ENCODE peak calls at places on chromosome 13, in four cellular contexts. P is adrenal gland, N is tibial artery, Y is tibial nerve. S is an unnamed sample.

GRCh38 chr13:50320297-50320862 is 305.1 kb downstream of the KCNRG start:
- DNase-seq in P (no peak), N (no peak), Y (no peak), S (no peak)

GRCh38 chr13:27600712-27601111 is 19.6 kb downstream of the LNX2 start:
- DNase-seq in P (no peak), N (no peak), Y (no peak), S (no peak)

GRCh38 chr13:52020191-52020590 is 4.3 kb upstream of the UTP14C start:
- DNase-seq in P (no peak), N (no peak), Y (no peak), S (no peak)

GRCh38 chr13:28568286-28568685 is 73.4 kb upstream of the FLT1 start:
- DNase-seq in P (peak; percentile 47), N (no peak), Y (no peak), S (no peak)

GRCh38 chr13:72255908-72256307 is 388.9 kb upstream of the DACH1 start:
- DNase-seq in P (peak; percentile 54), N (no peak), Y (no peak), S (no peak)

GRCh38 chr13:39600766-39601165 is 2.2 kb downstream of the LHFPL6 start:
- DNase-seq in P (no peak), N (peak; percentile 80), Y (peak; percentile 38), S (peak; percentile 80)

GRCh38 chr13:62625214-62625613 is 1209.6 kb upstream of the PCDH20 start:
- DNase-seq in P (no peak), N (peak; percentile 61), Y (no peak), S (no peak)

GRCh38 chr13:36143768-36144167 is 12.6 kb upstream of the DCLK1 start:
- DNase-seq in P (no peak), N (no peak), Y (no peak), S (no peak)

GRCh38 chr13:33208290-33208990 is 77.1 kb downstream of the STARD13 start:
- DNase-seq in P (no peak), N (no peak), Y (no peak), S (no peak)

GRCh38 chr13:36847541-36848045 is 28.6 kb downstream of the RFXAP start:
- DNase-seq in P (no peak), N (no peak), Y (no peak), S (no peak)

GRCh38 chr13:27138457-27139093 is 33.0 kb downstream of the USP12 start:
- DNase-seq in P (no peak), N (no peak), Y (no peak), S (no peak)

GRCh38 chr13:66673401-66673800 is 556.7 kb downstream of the PCDH9 start:
- DNase-seq in P (no peak), N (no peak), Y (no peak), S (no peak)

DNA sequence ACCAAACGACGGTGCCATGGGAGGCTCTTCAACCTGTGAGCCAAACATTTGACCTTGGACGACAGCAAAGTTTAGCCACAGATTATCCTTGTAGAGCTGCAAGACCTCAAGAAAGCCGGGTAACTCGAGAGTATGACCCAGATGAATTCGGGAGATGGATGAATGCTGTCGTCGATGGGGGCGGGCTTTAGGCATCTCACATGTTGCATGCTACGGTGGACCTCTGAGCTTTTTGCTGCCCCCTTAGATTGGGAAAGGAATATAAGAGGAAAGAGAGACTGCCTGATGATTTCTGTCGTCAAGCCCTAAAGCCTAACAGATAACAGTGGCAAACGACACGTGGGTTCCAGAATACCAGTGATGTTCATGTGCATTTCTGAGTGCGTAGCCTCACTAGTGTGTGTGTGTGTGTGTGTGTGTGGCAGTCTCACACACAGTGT is 716 bp upstream of the ABCC4 start:
- DNase-seq in P (no peak), N (no peak), Y (no peak), S (no peak)
- H3K27ac ChIP-seq in P (peak overlapping the region; percentile 59), N (peak overlapping the region; percentile 52), Y (peak overlapping the region; percentile 60), S (peak overlapping the region; percentile 81)

GRCh38 chr13:80336335-80336734 is 4.6 kb downstream of the SPRY2 start:
- DNase-seq in P (no peak), N (no peak), Y (no peak), S (no peak)

GRCh38 chr13:80337011-80337688 is 3.8 kb downstream of the SPRY2 start:
- DNase-seq in P (no peak), N (no peak), Y (no peak), S (no peak)

GRCh38 chr13:80339578-80339840 is 1.4 kb downstream of the SPRY2 start:
- DNase-seq in P (no peak), N (no peak), Y (no peak), S (no peak)

GRCh38 chr13:80338781-80339577 is 1.9 kb downstream of the SPRY2 start:
- DNase-seq in P (peak; percentile 79), N (peak; percentile 91), Y (peak; percentile 55), S (peak; percentile 89)

GRCh38 chr13:80337706-80338105 is 3.2 kb downstream of the SPRY2 start:
- DNase-seq in P (no peak), N (no peak), Y (no peak), S (no peak)
- H3K4me3 ChIP-seq in P (no peak overlapping the region), N (peak overlapping the region; percentile 80), Y (peak overlapping the region; percentile 71), S (peak overlapping the region; percentile 73)

DNA sequence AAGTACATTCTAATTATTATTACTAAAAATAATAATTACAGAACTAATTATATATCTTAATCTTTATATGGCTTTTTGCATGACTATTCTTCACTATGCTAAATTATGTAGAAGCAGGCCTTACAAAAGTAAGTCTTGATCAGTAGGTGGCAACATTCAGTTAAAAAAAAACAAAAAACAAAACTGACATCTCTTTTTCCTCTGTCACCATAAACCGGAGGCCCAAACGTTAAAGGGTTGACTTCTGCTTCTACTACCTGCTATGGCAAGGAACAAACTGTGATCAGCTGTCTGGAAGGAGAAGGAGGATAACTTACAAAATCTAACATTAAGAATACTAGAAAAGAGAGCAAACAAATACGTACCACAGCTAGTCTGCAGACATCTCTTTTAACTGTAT is 1525.6 kb downstream of the SLITRK1 start:
- DNase-seq in P (no peak), N (no peak), Y (no peak), S (no peak)
- TF ChIP-seq CTCF in P (no peak), N (no peak), Y (no peak), S (no peak)

GRCh38 chr13:111210082-111210481 is 95.0 kb downstream of the ARHGEF7 start:
- DNase-seq in P (no peak), N (no peak), Y (no peak), S (no peak)
- H3K27ac ChIP-seq in P (no peak overlapping the region), N (peak overlapping the region; percentile 27), Y (peak overlapping the region; percentile 25), S (peak overlapping the region; percentile 68)

DNA sequence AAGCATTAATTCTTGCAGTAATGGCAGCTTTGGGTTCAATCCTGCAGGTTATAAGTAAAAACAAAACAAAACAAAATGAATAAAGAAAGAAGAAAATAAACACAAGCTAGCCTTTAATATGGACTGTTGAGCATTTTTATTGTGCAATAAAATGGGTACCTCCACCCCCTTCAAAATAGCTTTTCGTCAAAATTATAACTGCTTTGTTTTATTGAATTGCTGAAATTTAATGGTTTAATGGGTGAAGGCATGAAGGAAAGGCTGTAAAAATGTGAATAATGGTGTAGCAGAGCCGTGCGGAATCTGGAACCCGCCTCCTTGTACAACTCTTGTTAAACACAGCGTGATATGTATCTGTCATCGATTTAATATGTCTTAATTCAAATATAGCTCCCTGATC is 2.2 kb upstream of the ZIC5 start:
- DNase-seq in P (no peak), N (no peak), Y (no peak), S (no peak)
- H3K4me3 ChIP-seq in P (no peak overlapping the region), N (no peak overlapping the region), Y (no peak overlapping the region), S (no peak overlapping the region)

GRCh38 chr13:111153279-111153976 is 38.3 kb downstream of the ARHGEF7 start:
- DNase-seq in P (peak; percentile 92), N (peak; percentile 95), Y (peak; percentile 80), S (peak; percentile 95)
- TF ChIP-seq CTCF in P (no peak), N (peak; percentile 39), Y (peak; percentile 50), S (no peak)

GRCh38 chr13:53023246-53023645 is 5.4 kb upstream of the OLFM4 start:
- DNase-seq in P (no peak), N (no peak), Y (no peak), S (no peak)
- H3K27ac ChIP-seq in P (no peak overlapping the region), N (no peak overlapping the region), Y (no peak overlapping the region), S (no peak overlapping the region)